ENCODE peak calls at places on chromosomes 2 and 18, in six cellular contexts. C is dorsolateral prefrontal cortex; N is CD8-positive, alpha-beta memory T cell; R is RCC 7860; W is HT-29; S is AG08395. T is an unnamed sample.

GRCh38 chr18:50726960-50727589 is 92.7 kb downstream of the MRO start:
- DNase-seq in C (peak; percentile 61), W (no peak), R (no peak), N (no peak), S (no peak), T (no peak)

GRCh38 chr2:105712981-105713596 is 31.6 kb upstream of the NCK2 start:
- DNase-seq in N (no peak), R (no peak), S (peak; percentile 38), C (no peak), W (no peak), T (no peak)

GRCh38 chr2:72118386-72118785 is 29.3 kb downstream of the CYP26B1 start:
- DNase-seq in W (no peak), N (no peak), C (no peak), S (no peak), R (no peak), T (no peak)

GRCh38 chr2:132668986-132669853 is 785 bp downstream of the LYPD1 start:
- DNase-seq in W (no peak), R (no peak), C (no peak), N (no peak), S (no peak), T (no peak)

GRCh38 chr2:13046557-13047165 is 329.9 kb downstream of the TRIB2 start:
- DNase-seq in R (no peak), S (peak; percentile 6), C (no peak), W (no peak), N (no peak), T (no peak)

GRCh38 chr18:55351980-55352714 is 235.8 kb downstream of the TCF4 start:
- DNase-seq in N (no peak), S (no peak), C (no peak), R (no peak), W (no peak), T (no peak)

GRCh38 chr2:26848336-26849055 is 564 bp downstream of the DPYSL5 start:
- DNase-seq in W (no peak), N (no peak), R (no peak), S (peak; percentile 24), C (no peak), T (no peak)

GRCh38 chr2:239167011-239167673 is 233.7 kb downstream of the HDAC4 start:
- DNase-seq in C (peak; percentile 12), S (no peak), R (no peak), W (no peak), N (no peak), T (no peak)

GRCh38 chr2:237677951-237678481 is 50.6 kb downstream of the LRRFIP1 start:
- DNase-seq in W (no peak), R (no peak), S (peak; percentile 70), N (no peak), C (no peak), T (no peak)

GRCh38 chr2:26086779-26087178 is 52.9 kb downstream of the RAB10 start:
- DNase-seq in N (no peak), R (no peak), S (no peak), C (no peak), W (no peak), T (no peak)

GRCh38 chr2:100239513-100240210 is 82.6 kb downstream of the LONRF2 start:
- DNase-seq in S (no peak), C (no peak), N (no peak), W (no peak), R (no peak), T (no peak)

GRCh38 chr2:236211281-236211680 is 43.1 kb upstream of the GBX2 start:
- DNase-seq in N (no peak), C (no peak), W (no peak), R (no peak), S (no peak), T (no peak)

GRCh38 chr2:120245520-120245835 is 7.2 kb upstream of the RALB start:
- DNase-seq in S (no peak), R (no peak), W (peak; percentile 79), N (no peak), C (no peak), T (peak; percentile 74)

GRCh38 chr2:98769784-98770183 is 38.9 kb upstream of the MGAT4A start:
- DNase-seq in R (no peak), N (peak; percentile 30), W (peak; percentile 36), S (no peak), C (no peak), T (no peak)

GRCh38 chr2:55232084-55232862 is at the start of the genes CLHC1 and RPS27A:
- DNase-seq in N (peak; percentile 93), S (peak; percentile 93), C (peak; percentile 89), R (peak; percentile 98), W (peak; percentile 98), T (peak; percentile 78)

GRCh38 chr2:85156141-85156540 is 22.9 kb downstream of the TCF7L1 start:
- DNase-seq in R (no peak), N (no peak), W (no peak), C (no peak), S (no peak), T (no peak)

GRCh38 chr18:13235326-13235937 is 16.9 kb downstream of the LDLRAD4 start:
- DNase-seq in R (no peak), C (no peak), N (no peak), S (no peak), W (no peak), T (no peak)

GRCh38 chr2:66693007-66693965 is 258.4 kb downstream of the MEIS1 start:
- DNase-seq in R (no peak), N (no peak), W (no peak), S (no peak), C (no peak), T (no peak)

GRCh38 chr2:199464614-199465352 is 7.0 kb upstream of the SATB2 start:
- DNase-seq in C (no peak), W (no peak), S (no peak), R (no peak), N (no peak), T (no peak)

GRCh38 chr2:240874715-240875227 is 6.1 kb downstream of the AGXT start:
- DNase-seq in R (no peak), N (no peak), S (no peak), C (no peak), W (no peak), T (no peak)

GRCh38 chr18:45749918-45750689 is 26.1 kb downstream of the SLC14A1 start:
- DNase-seq in N (no peak), S (no peak), C (no peak), W (peak; percentile 31), R (no peak), T (no peak)

GRCh38 chr2:219632758-219633101 is 5.3 kb downstream of the SLC4A3 start:
- DNase-seq in W (no peak), N (no peak), C (no peak), R (no peak), S (no peak), T (no peak)

GRCh38 chr2:127455566-127456493 is 37.6 kb downstream of the PROC start:
- DNase-seq in N (no peak), S (no peak), R (no peak), C (no peak), W (peak; percentile 32), T (no peak)

GRCh38 chr2:131151398-131151797 is 46.3 kb downstream of the PLEKHB2 start:
- DNase-seq in R (no peak), S (no peak), W (no peak), C (no peak), N (no peak), T (no peak)

T was measured in H54.